ENCODE peak calls at places on chromosomes 4 and X, in five cellular contexts. U is activated CD4-positive, alpha-beta T cell treated with anti-CD3 and anti-CD28 coated beads for 48 hours; Y is glutamatergic neuron; D is stimulated activated CD4-positive, alpha-beta T cell treated with anti-CD3 and anti-CD28 coated beads, Interleukin-4, amount 100 ng/mL, for 1 hour; Z is activated naive CD4-positive, alpha-beta T cell treated with Interleukin-2 at 50 U/mL for 16 hours. W is an unnamed sample.

GRCh38 chr4:80407246-80407645 is 71.7 kb downstream of the CFAP299 start:
- DNase-seq in U (no peak), Y (no peak), D (no peak), Z (no peak), W (no peak)

GRCh38 chrX:9745417-9746115 is 20.1 kb downstream of the GPR143 start:
- DNase-seq in U (no peak), Y (no peak), D (no peak), Z (no peak), W (no peak)

GRCh38 chrX:98956014-98956413 is 1454.1 kb downstream of the PCDH19 start:
- DNase-seq in U (no peak), Y (no peak), D (no peak), Z (no peak), W (no peak)

GRCh38 chrX:136849395-136849794 is 31.1 kb downstream of the RBMX start:
- DNase-seq in U (no peak), Y (no peak), D (no peak), Z (no peak), W (no peak)

GRCh38 chrX:49879656-49880277 is 483 bp downstream of the USP27X start:
- DNase-seq in U (no peak), Y (no peak), D (no peak), Z (no peak), W (peak)

GRCh38 chrX:67636532-67636931 is 92.7 kb downstream of the AR start:
- DNase-seq in U (no peak), Y (no peak), D (no peak), Z (no peak), W (no peak)

GRCh38 chr4:8289956-8290700 is 20.6 kb downstream of the HTRA3 start:
- DNase-seq in U (no peak), Y (peak), D (no peak), Z (no peak), W (no peak)

GRCh38 chrX:1249101-1249887 is 19.3 kb upstream of the CSF2RA start:
- DNase-seq in U (peak), Y (peak), D (peak), Z (peak), W (no peak)

GRCh38 chr4:68864438-68865177 is 48.8 kb downstream of the UGT2B10 start:
- DNase-seq in U (no peak), Y (no peak), D (no peak), Z (no peak), W (no peak)

GRCh38 chrX:100098660-100099375 is 311.3 kb downstream of the PCDH19 start:
- DNase-seq in U (no peak), Y (no peak), D (no peak), Z (no peak), W (no peak)

GRCh38 chrX:122943918-122944317 is 240.2 kb upstream of the GRIA3 start:
- DNase-seq in U (no peak), Y (no peak), D (no peak), Z (no peak), W (no peak)

GRCh38 chr4:24551492-24552330 is 32.6 kb downstream of the DHX15 start:
- DNase-seq in U (no peak), Y (no peak), D (no peak), Z (no peak), W (no peak)

GRCh38 chr4:74284074-74284473 is 24.2 kb upstream of the EPGN start:
- DNase-seq in U (no peak), Y (no peak), D (no peak), Z (no peak), W (no peak)

GRCh38 chrX:131675596-131676194 is 131.8 kb downstream of the OR13H1 start:
- DNase-seq in U (no peak), Y (no peak), D (no peak), Z (no peak), W (peak)